ENCODE peak calls at places on chromosomes 2 and 18, in six cellular contexts. T is CD4-positive, CD25-positive, alpha-beta regulatory T cell; J is CD4-positive, alpha-beta T cell; E is OCI-LY7; Z is thyroid gland; Y is colonic mucosa. X is an unnamed sample.

GRCh38 chr2:128638311-128638710 is 319.6 kb upstream of the HS6ST1 start:
- DNase-seq in E (no peak), Y (peak; percentile 14), T (no peak), Z (no peak), J (peak; percentile 8), X (no peak)

GRCh38 chr2:96540136-96540535 is 3.6 kb downstream of the ARID5A start:
- DNase-seq in T (no peak), E (no peak), Z (no peak), Y (no peak), J (no peak), X (no peak)

GRCh38 chr2:114729025-114729424 is 286.6 kb downstream of the DPP10 start:
- DNase-seq in Z (no peak), E (no peak), T (no peak), Y (no peak), J (no peak), X (no peak)

GRCh38 chr2:120231564-120231973 is 8.4 kb upstream of the TMEM185B start:
- DNase-seq in Z (peak; percentile 21), E (peak; percentile 23), T (no peak), Y (no peak), J (no peak), X (no peak)

GRCh38 chr2:238978507-238978906 is 130.6 kb downstream of the TWIST2 start:
- DNase-seq in J (no peak), Z (no peak), E (no peak), T (no peak), Y (no peak), X (no peak)

GRCh38 chr2:381181-381580 is 93.3 kb upstream of the ALKAL2 start:
- DNase-seq in E (no peak), Z (no peak), J (no peak), Y (no peak), T (no peak), X (no peak)

GRCh38 chr2:112683550-112684414 is 37.0 kb upstream of the NT5DC4 start:
- DNase-seq in J (no peak), Y (no peak), T (no peak), Z (no peak), E (no peak), X (no peak)

GRCh38 chr18:21853020-21853419 is 112.4 kb downstream of the MIB1 start:
- DNase-seq in Z (no peak), T (no peak), J (no peak), E (peak; percentile 68), Y (no peak), X (no peak)

GRCh38 chr2:172340394-172340793 is 87.0 kb upstream of the ITGA6 start:
- DNase-seq in Z (no peak), Y (no peak), J (no peak), T (no peak), E (no peak), X (no peak)

GRCh38 chr2:235325126-235325525 is 168.7 kb upstream of the AGAP1 start:
- DNase-seq in T (no peak), Y (no peak), Z (no peak), E (no peak), J (no peak), X (no peak)

GRCh38 chr2:197198890-197199289 is 111.7 kb downstream of the ANKRD44 start:
- DNase-seq in Z (peak; percentile 13), T (peak; percentile 95), J (peak; percentile 80), E (peak; percentile 97), Y (peak; percentile 54), X (no peak)

GRCh38 chr2:215974700-215975429 is 38.5 kb downstream of the MREG start:
- DNase-seq in Z (no peak), Y (no peak), E (no peak), J (no peak), T (no peak), X (no peak)

GRCh38 chr2:20139828-20140227 is 85.1 kb downstream of the SDC1 start:
- DNase-seq in E (no peak), Y (no peak), T (no peak), J (no peak), Z (no peak), X (no peak)

GRCh38 chr18:10563886-10564285 is 38.1 kb downstream of the NAPG start:
- DNase-seq in J (no peak), E (no peak), T (no peak), Z (peak; percentile 92), Y (no peak), X (no peak)

GRCh38 chr18:45378308-45378707 is 237.0 kb upstream of the SLC14A2 start:
- DNase-seq in T (no peak), E (no peak), Z (no peak), J (no peak), Y (no peak), X (no peak)

GRCh38 chr2:218895326-218895725 is 14.7 kb downstream of the WNT10A start:
- DNase-seq in J (no peak), Z (no peak), T (no peak), Y (peak; percentile 15), E (no peak), X (no peak)

GRCh38 chr2:43692428-43692994 is 16.3 kb upstream of the C1GALT1C1L start:
- DNase-seq in Y (no peak), T (no peak), Z (no peak), E (no peak), J (no peak), X (no peak)

GRCh38 chr2:239820836-239821693 is 204.1 kb downstream of the NDUFA10 start:
- DNase-seq in E (no peak), T (no peak), Y (peak; percentile 17), J (no peak), Z (no peak), X (no peak)

GRCh38 chr2:16633632-16634430 is 31.8 kb downstream of the CYRIA start:
- DNase-seq in E (no peak), Z (no peak), T (no peak), J (no peak), Y (no peak), X (no peak)

GRCh38 chr2:100381240-100381639 is 36.2 kb downstream of the CHST10 start:
- DNase-seq in E (peak; percentile 79), Z (peak; percentile 83), J (peak; percentile 73), T (peak; percentile 46), Y (peak; percentile 75), X (peak; percentile 79)

GRCh38 chr2:2763351-2763997 is 432.4 kb upstream of the MYT1L start:
- DNase-seq in Y (no peak), J (no peak), Z (peak; percentile 23), E (no peak), T (no peak), X (no peak)

GRCh38 chr18:32454667-32455066 is 16.0 kb downstream of the GAREM1 start:
- DNase-seq in E (no peak), Y (no peak), Z (no peak), J (no peak), T (no peak), X (no peak)

GRCh38 chr2:159614534-159615186 is 1.7 kb downstream of the BAZ2B start:
- DNase-seq in Z (no peak), J (no peak), T (no peak), E (no peak), Y (no peak), X (no peak)

DNA sequence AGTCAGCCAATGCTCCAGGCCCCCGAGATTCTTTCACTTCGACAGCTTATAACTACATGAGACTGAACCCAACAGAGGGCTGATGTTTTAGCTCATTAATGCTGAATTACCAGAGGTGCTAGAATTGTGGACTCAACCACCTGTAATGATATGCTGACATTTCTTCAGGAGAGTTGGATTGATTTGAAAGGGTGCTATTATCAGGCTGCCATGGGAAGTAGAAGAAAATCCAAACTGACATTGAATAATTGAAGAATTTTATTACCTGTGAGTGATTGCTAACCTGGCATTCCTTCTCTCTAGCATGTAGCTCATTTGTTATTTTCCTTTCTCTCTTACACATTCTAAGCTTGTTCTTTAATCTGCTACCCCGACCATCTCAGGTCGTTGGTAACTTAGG is 488.8 kb downstream of the PID1 start:
- DNase-seq in J (no peak), Y (no peak), E (no peak), Z (no peak), T (no peak), X (no peak)
- H3K9me3 ChIP-seq in J (no peaks in the 10 kb centered on the region), Y (no peaks in the 10 kb centered on the region), E (no peaks in the 10 kb centered on the region), Z (no peaks in the 10 kb centered on the region), T (no peaks in the 10 kb centered on the region), X (no peaks in the 10 kb centered on the region)

GRCh38 chr2:195696012-195696411 is 39.0 kb downstream of the SLC39A10 start:
- DNase-seq in Y (no peak), E (peak; percentile 7), Z (no peak), T (no peak), J (no peak), X (no peak)
- H3K9me3 ChIP-seq in Y (peaks cover 2% of the 10 kb centered on the region), E (peaks cover 12% of the 10 kb centered on the region), Z (no peaks in the 10 kb centered on the region), T (peaks cover 12% of the 10 kb centered on the region), J (peaks cover 12% of the 10 kb centered on the region), X (no peaks in the 10 kb centered on the region)

DNA sequence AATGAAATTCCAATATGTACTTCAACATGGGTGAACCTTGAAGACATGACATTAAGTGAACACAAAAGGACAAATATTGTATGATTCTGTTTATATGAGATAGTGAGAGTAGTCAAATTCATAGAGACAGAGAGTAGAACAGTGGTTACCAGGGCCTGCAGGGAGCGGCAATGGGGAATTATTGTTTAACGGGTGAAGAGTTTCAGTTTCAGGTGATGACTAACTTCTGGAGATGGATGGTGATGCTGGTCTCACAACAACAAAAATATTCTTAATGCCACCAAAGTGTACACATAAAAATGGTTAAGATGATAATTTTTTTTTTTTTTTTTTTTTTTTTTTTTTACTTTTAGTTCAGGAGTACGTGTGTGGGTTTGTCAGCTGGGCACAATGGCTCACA is 109.4 kb upstream of the TMEM200C start:
- DNase-seq in Y (no peak), J (no peak), Z (no peak), T (no peak), E (no peak), X (no peak)
- H3K9me3 ChIP-seq in Y (no peaks in the 10 kb centered on the region), J (no peaks in the 10 kb centered on the region), Z (no peaks in the 10 kb centered on the region), T (no peaks in the 10 kb centered on the region), E (no peaks in the 10 kb centered on the region), X (no peaks in the 10 kb centered on the region)

DNA sequence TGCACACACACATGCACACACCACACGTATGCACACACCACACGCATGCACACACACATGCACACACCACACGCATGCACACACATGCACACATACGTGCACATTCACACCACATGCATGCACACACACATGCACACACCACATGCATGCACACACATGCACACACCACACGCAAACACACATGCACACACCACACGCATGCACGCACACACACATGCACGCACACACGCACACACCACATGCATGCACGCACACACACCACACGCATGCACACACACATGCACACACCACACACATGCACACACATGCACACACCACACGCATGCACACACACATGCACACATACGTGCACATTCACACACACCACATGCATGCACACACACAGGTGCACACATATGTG is 169.8 kb upstream of the SALL3 start:
- DNase-seq in J (no peak), Z (no peak), T (no peak), Y (no peak), E (no peak), X (no peak)
- H3K9me3 ChIP-seq in J (no peaks in the 10 kb centered on the region), Z (no peaks in the 10 kb centered on the region), T (no peaks in the 10 kb centered on the region), Y (no peaks in the 10 kb centered on the region), E (no peaks in the 10 kb centered on the region), X (no peaks in the 10 kb centered on the region)

GRCh38 chr18:73366713-73367112 is 498.9 kb upstream of the NETO1 start:
- DNase-seq in Y (no peak), T (no peak), Z (no peak), E (no peak), J (no peak), X (no peak)
- H3K9me3 ChIP-seq in Y (no peaks in the 10 kb centered on the region), T (no peaks in the 10 kb centered on the region), Z (no peaks in the 10 kb centered on the region), E (no peaks in the 10 kb centered on the region), J (peaks cover 8% of the 10 kb centered on the region), X (no peaks in the 10 kb centered on the region)